ENCODE peak calls at places on chromosomes 4 and X, in eight cellular contexts. O is PC-3, V is MG63, R is PC-9, N is bronchial epithelial cell, Y is aorta, A is left lung, K is fibroblast of the aortic adventitia. Q is an unnamed sample.

GRCh38 chrX:75301060-75301459 is 27.2 kb downstream of the UPRT start:
- DNase-seq in O (no peak), V (no peak), R (no peak), N (no peak), Y (no peak), A (no peak), K (peak), Q (peak)

GRCh38 chrX:7242613-7243012 is 94.7 kb upstream of the PUDP start:
- DNase-seq in O (no peak), V (no peak), R (no peak), N (no peak), Y (no peak), A (no peak), K (no peak), Q (no peak)

GRCh38 chr4:152936446-152937279 is 540 bp downstream of the FHDC1 start:
- DNase-seq in O (peak), V (peak), R (peak), N (no peak), Y (peak), A (peak), K (peak), Q (peak)

GRCh38 chrX:45710081-45710801 is 509.6 kb upstream of the DIPK2B start:
- DNase-seq in O (peak), V (peak), R (peak), N (peak), Y (no peak), A (no peak), K (peak), Q (peak)

GRCh38 chr4:77913353-77913752 is 50.7 kb downstream of the MRPL1 start:
- DNase-seq in O (no peak), V (no peak), R (no peak), N (peak), Y (no peak), A (no peak), K (no peak), Q (no peak)

GRCh38 chr4:6546681-6547447 is 28.1 kb upstream of the MAN2B2 start:
- DNase-seq in O (peak), V (no peak), R (peak), N (peak), Y (no peak), A (no peak), K (peak), Q (peak)

GRCh38 chr4:6907658-6908191 is 1.9 kb upstream of the TBC1D14 start:
- DNase-seq in O (peak), V (no peak), R (peak), N (peak), Y (peak), A (peak), K (peak), Q (peak)

GRCh38 chrX:70141373-70141772 is 8.1 kb downstream of the IGBP1 start:
- DNase-seq in O (no peak), V (no peak), R (no peak), N (no peak), Y (no peak), A (no peak), K (no peak), Q (no peak)

GRCh38 chrX:45879512-45879911 is 665.7 kb downstream of the ZNF674 start:
- DNase-seq in O (no peak), V (no peak), R (no peak), N (no peak), Y (no peak), A (no peak), K (no peak), Q (no peak)

GRCh38 chr4:94413085-94413685 is 38.6 kb upstream of the PDLIM5 start:
- DNase-seq in O (no peak), V (no peak), R (no peak), N (no peak), Y (no peak), A (no peak), K (peak), Q (peak)
- H3K4me3 ChIP-seq in O (peak), V (no peak), R (no peak), N (no peak), Y (no peak), A (no peak), K (no peak), Q (peak)

GRCh38 chrX:47562615-47563243 is 1.7 kb downstream of the ARAF start:
- DNase-seq in O (peak), V (no peak), R (no peak), N (no peak), Y (peak), A (no peak), K (peak), Q (peak)
- H3K4me3 ChIP-seq in O (no peak), V (no peak), R (no peak), N (no peak), Y (no peak), A (peak), K (no peak), Q (no peak)

GRCh38 chr4:35697203-35697736 is 547.0 kb downstream of the ARAP2 start:
- DNase-seq in O (no peak), V (no peak), R (no peak), N (no peak), Y (no peak), A (no peak), K (no peak), Q (no peak)

GRCh38 chr4:35695401-35695800 is 548.9 kb downstream of the ARAP2 start:
- DNase-seq in O (no peak), V (no peak), R (no peak), N (no peak), Y (no peak), A (no peak), K (no peak), Q (no peak)

DNA sequence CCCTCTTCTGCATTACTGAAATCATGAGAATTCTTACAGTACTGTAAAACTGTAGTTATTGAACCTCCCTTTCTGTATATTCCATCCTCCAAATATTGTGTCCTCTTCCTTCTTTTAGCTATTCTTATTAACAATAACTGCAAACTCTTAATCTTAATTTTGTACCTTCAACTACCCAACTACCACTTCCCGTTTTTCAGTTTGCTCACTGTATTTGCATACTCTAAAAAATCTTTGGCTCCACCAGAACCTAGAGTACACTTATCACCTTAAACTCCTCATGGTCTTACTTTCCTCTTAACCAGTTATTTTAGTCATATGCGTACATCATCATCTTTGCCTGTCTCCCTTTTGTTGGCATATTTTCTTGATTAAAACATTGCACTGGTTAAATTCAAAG is 543.7 kb downstream of the ARAP2 start:
- DNase-seq in O (no peak), V (no peak), R (no peak), N (no peak), Y (no peak), A (no peak), K (no peak), Q (no peak)
- H3K4me3 ChIP-seq in O (no peak), V (no peak), R (no peak), N (no peak), Y (no peak), A (no peak), K (no peak), Q (no peak)

DNA sequence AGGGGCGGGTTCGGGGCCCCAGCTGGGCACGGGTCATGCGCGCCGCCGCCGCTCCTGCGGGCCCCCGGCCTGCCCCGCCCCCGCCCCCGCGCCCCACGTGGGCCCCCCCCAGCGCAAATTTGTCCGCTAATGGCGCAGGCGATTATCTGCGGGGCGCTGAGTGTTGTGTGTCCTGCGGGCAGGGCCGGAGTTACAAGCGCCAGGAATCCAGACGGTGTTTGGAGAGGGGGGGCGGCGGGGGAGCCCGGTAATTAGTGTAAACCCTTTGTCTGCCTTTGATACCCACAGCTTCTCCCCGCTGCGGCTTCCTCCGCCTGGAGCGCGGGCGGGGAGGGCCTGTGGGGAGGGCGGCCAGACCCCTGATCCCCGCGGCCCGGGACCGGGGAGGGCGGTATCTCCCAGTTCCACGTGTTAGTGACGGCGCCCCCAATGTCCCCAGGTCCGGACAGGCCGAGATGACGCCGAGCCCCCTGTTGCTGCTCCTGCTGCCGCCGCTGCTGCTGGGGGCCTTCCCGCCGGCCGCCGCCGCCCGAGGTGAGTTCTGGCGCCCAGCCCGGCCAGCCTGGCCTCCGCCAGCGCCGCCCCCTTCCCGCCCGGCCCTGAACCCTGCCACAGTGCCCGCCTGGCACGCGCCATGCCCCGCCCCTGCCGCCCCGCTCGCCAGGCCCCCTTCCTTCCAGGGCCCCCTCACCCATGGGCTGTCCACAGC is 759 bp downstream of the FGFRL1 start:
- DNase-seq in O (peak), V (peak), R (peak), N (no peak), Y (no peak), A (no peak), K (no peak), Q (peak)
- H3K4me3 ChIP-seq in O (peak), V (peak), R (peak), N (peak), Y (peak), A (peak), K (peak), Q (peak)

GRCh38 chrX:17606211-17606610 is 131.1 kb upstream of the SCML1 start:
- DNase-seq in O (no peak), V (no peak), R (no peak), N (no peak), Y (no peak), A (no peak), K (no peak), Q (peak)

GRCh38 chrX:17597836-17598434 is 139.4 kb upstream of the SCML1 start:
- DNase-seq in O (no peak), V (peak), R (no peak), N (no peak), Y (peak), A (peak), K (peak), Q (peak)

GRCh38 chrX:17596546-17597205 is 140.6 kb upstream of the SCML1 start:
- DNase-seq in O (no peak), V (no peak), R (no peak), N (no peak), Y (no peak), A (no peak), K (no peak), Q (no peak)

GRCh38 chrX:17605676-17606075 is 131.6 kb upstream of the SCML1 start:
- DNase-seq in O (no peak), V (no peak), R (no peak), N (no peak), Y (no peak), A (no peak), K (no peak), Q (peak)

DNA sequence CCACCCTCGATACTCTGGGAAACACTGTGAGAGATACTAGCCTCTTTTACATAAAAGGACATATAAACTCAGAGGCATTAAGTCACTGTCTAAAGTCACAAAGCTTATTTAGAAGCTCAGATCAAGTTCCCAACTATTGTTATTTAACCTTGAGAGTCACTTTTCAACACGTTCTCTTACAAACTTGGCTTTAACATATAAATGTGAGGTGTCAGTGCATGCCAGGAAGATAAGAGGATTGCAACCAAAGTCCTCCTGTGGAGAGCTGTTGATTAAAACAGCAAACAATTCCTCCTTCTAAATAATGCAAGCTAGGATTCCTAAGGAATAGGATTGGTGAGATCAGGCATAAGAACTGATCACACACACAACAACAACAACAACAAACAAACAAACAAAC is 135.5 kb upstream of the SCML1 start:
- DNase-seq in O (no peak), V (no peak), R (no peak), N (no peak), Y (no peak), A (no peak), K (peak), Q (peak)
- H3K4me3 ChIP-seq in O (no peak), V (no peak), R (no peak), N (no peak), Y (no peak), A (no peak), K (no peak), Q (no peak)

GRCh38 chr4:81664079-81664478 is 192.4 kb upstream of the RASGEF1B start:
- DNase-seq in O (peak), V (no peak), R (no peak), N (peak), Y (no peak), A (no peak), K (no peak), Q (no peak)
- H3K4me3 ChIP-seq in O (no peak), V (no peak), R (no peak), N (no peak), Y (no peak), A (no peak), K (no peak), Q (no peak)

GRCh38 chr4:146202665-146203064 is 11.7 kb upstream of the REELD1 start:
- DNase-seq in O (no peak), V (no peak), R (no peak), N (no peak), Y (no peak), A (no peak), K (no peak), Q (no peak)
- H3K4me3 ChIP-seq in O (no peak), V (no peak), R (no peak), N (no peak), Y (no peak), A (no peak), K (no peak), Q (no peak)

GRCh38 chrX:1451676-1452496 is 823 bp downstream of the ASMTL start:
- DNase-seq in O (no peak), V (no peak), R (no peak), N (no peak), Y (no peak), A (peak), K (no peak), Q (no peak)

GRCh38 chrX:1453390-1453783 is 678 bp upstream of the ASMTL start:
- DNase-seq in O (no peak), V (no peak), R (no peak), N (no peak), Y (peak), A (no peak), K (peak), Q (no peak)

GRCh38 chrX:1452497-1453389 is at the start of gene ASMTL:
- DNase-seq in O (peak), V (peak), R (peak), N (peak), Y (peak), A (peak), K (peak), Q (peak)

GRCh38 chrX:1455948-1456280 is 3.2 kb upstream of the ASMTL start:
- DNase-seq in O (no peak), V (no peak), R (no peak), N (no peak), Y (no peak), A (no peak), K (no peak), Q (no peak)

DNA sequence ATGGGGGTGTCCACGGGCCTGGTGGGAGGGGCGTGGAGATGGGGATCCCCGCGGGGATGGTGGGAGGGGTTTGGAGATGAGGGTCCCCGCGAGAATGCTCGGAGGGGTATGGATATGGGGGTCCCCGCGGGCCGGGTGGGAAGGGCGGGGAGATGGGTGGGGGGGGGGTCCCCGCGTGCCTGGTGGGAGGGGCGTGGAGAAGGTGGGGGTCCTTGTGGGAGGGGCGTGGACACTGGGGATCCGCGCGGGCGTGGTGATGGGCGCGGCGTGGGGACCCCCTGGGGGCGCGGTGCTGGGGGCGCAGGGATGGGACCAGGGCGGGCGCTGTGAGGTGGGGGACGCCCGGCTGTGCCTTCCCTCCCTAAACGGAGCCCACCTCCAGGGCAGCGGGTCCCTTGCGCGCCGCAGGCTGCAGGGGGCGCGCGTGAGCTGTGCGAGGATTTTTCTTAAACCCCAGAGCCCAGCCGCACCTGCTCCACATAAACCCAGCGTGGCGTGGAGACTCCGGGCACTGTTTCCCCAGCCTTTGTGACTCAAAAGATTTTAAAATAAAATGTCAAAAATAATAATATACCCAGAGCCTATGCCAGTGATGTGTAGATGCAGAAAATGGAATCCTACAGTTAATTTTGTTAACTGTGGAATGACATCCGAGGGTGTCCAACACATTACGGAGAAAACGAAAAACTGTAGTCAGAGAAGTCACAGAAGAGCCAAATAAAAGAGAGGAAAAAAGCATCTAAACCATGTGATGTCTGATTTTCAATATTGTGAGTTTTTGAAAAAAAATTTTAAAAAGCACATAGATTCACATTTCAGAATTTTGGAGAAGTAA is 1.5 kb upstream of the ASMTL start:
- DNase-seq in O (peak), V (peak), R (peak), N (peak), Y (peak), A (peak), K (peak), Q (peak)
- H3K4me3 ChIP-seq in O (no peak), V (peak), R (no peak), N (peak), Y (peak), A (peak), K (peak), Q (peak)

GRCh38 chr4:140003851-140004579 is 150.0 kb downstream of the MAML3 start:
- DNase-seq in O (no peak), V (no peak), R (no peak), N (no peak), Y (no peak), A (no peak), K (no peak), Q (no peak)
- H3K4me3 ChIP-seq in O (peak), V (no peak), R (no peak), N (peak), Y (peak), A (peak), K (peak), Q (peak)

GRCh38 chr4:184265566-184266351 is 48.1 kb upstream of the ENPP6 start:
- DNase-seq in O (peak), V (no peak), R (peak), N (no peak), Y (no peak), A (no peak), K (peak), Q (peak)

GRCh38 chr4:184269879-184270430 is 52.3 kb upstream of the ENPP6 start:
- DNase-seq in O (no peak), V (no peak), R (no peak), N (no peak), Y (no peak), A (no peak), K (no peak), Q (no peak)

GRCh38 chr4:184267206-184267608 is 49.5 kb upstream of the ENPP6 start:
- DNase-seq in O (no peak), V (no peak), R (no peak), N (no peak), Y (no peak), A (no peak), K (no peak), Q (no peak)

GRCh38 chr4:184268574-184269160 is 51.0 kb upstream of the ENPP6 start:
- DNase-seq in O (no peak), V (no peak), R (no peak), N (no peak), Y (no peak), A (no peak), K (no peak), Q (peak)

DNA sequence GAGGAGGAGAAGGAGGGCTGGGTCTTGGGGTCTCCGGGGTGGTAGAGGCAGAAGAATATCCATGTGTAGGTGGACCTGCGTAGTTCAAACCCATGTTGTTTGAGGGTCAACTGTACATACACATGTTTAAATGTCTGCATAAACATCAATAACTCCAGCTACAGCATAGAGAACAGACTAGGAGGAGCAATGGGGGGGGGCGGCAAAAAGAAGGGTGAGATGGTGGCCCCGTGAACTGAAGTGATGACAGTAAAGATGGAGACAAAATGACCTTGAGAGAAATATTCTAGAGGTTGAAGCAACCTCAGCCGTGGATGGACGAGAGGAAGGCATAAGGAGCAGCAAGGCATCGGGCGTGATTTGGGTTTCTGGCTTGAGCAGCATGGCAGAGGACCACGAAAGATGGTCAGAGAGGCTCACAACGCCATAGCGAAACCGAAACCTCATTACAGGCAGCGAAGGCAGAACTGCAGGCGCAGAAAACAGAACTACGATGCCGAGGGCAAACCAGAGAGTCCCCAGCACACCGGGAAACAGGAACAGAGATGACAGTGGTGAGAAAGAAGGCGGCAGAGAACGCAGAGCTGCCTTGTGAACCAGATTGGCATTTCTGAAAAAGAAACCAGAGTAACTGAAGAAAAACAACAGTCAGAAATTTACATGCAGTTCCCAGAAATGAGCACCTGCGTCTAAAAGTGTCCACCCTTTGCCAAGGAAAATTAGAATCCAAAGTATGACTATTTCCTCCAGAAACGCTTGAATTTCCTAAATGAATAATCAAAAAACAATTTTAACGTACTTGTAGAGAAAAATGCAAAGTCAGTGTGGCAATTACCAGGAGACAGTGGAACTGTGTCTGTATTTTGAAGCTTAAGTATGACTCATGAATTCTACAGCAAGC is 50.2 kb upstream of the ENPP6 start:
- DNase-seq in O (peak), V (peak), R (peak), N (peak), Y (peak), A (peak), K (peak), Q (peak)
- H3K4me3 ChIP-seq in O (peak), V (peak), R (peak), N (no peak), Y (peak), A (peak), K (peak), Q (peak)